ENCODE peak calls at places on chromosomes 2 and 18, in five cellular contexts. H, C, B, D and M are unnamed samples.

GRCh38 chr2:40273623-40274236 is 178.2 kb downstream of the SLC8A1 start:
- DNase-seq in H (peak), C (no peak), B (no peak), D (peak), M (no peak)

GRCh38 chr2:157206921-157207320 is 50.6 kb upstream of the GALNT5 start:
- DNase-seq in H (no peak), C (no peak), B (no peak), D (no peak), M (no peak)

GRCh38 chr2:188599140-188599539 is 307.5 kb downstream of the GULP1 start:
- DNase-seq in H (no peak), C (no peak), B (no peak), D (peak), M (no peak)

GRCh38 chr2:12637754-12638153 is 79.0 kb upstream of the TRIB2 start:
- DNase-seq in H (peak), C (peak), B (no peak), D (peak), M (no peak)

GRCh38 chr18:77676901-77677300 is 427.3 kb downstream of the GALR1 start:
- DNase-seq in H (no peak), C (no peak), B (no peak), D (no peak), M (no peak)

GRCh38 chr2:224017976-224018375 is 21.1 kb downstream of the SERPINE2 start:
- DNase-seq in H (no peak), C (no peak), B (no peak), D (no peak), M (no peak)

GRCh38 chr2:174235680-174236079 is 12.7 kb downstream of the OLA1 start:
- DNase-seq in H (peak), C (no peak), B (no peak), D (peak), M (no peak)

GRCh38 chr2:1970341-1970740 is 226.0 kb upstream of the PXDN start:
- DNase-seq in H (no peak), C (no peak), B (no peak), D (no peak), M (no peak)

GRCh38 chr18:62596145-62597005 is 73.5 kb downstream of the ZCCHC2 start:
- DNase-seq in H (no peak), C (no peak), B (no peak), D (no peak), M (peak)

GRCh38 chr2:97741251-97741650 is 27.9 kb downstream of the ZAP70 start:
- DNase-seq in H (no peak), C (no peak), B (no peak), D (no peak), M (no peak)

GRCh38 chr2:233434666-233435375 is 80.5 kb downstream of the DGKD start:
- DNase-seq in H (no peak), C (no peak), B (no peak), D (no peak), M (no peak)

GRCh38 chr18:5449858-5450509 is 93.8 kb downstream of the EPB41L3 start:
- DNase-seq in H (no peak), C (no peak), B (no peak), D (no peak), M (no peak)

GRCh38 chr2:179444056-179444455 is 179.4 kb upstream of the SESTD1 start:
- DNase-seq in H (peak), C (no peak), B (no peak), D (peak), M (no peak)

GRCh38 chr18:41459657-41460056 is 495.4 kb upstream of the PIK3C3 start:
- DNase-seq in H (no peak), C (peak), B (no peak), D (no peak), M (no peak)

GRCh38 chr2:166193446-166193845 is 65.6 kb upstream of the SCN1A start:
- DNase-seq in H (no peak), C (no peak), B (no peak), D (no peak), M (peak)

GRCh38 chr2:9814129-9814868 is 29.0 kb upstream of the TAF1B start:
- DNase-seq in H (no peak), C (no peak), B (no peak), D (no peak), M (no peak)

GRCh38 chr2:217398860-217399259 is 539.0 kb upstream of the TNP1 start:
- DNase-seq in H (no peak), C (no peak), B (no peak), D (no peak), M (no peak)

GRCh38 chr2:230319211-230319862 is 7.7 kb upstream of the SP140L start:
- DNase-seq in H (no peak), C (no peak), B (no peak), D (no peak), M (no peak)

GRCh38 chr18:80103231-80103630 is 5.8 kb upstream of the ADNP2 start:
- DNase-seq in H (peak), C (peak), B (no peak), D (peak), M (no peak)

GRCh38 chr2:42923632-42924425 is 131.4 kb upstream of the HAAO start:
- DNase-seq in H (no peak), C (peak), B (no peak), D (peak), M (peak)

GRCh38 chr2:220165401-220165800 is 538.0 kb downstream of the SLC4A3 start:
- DNase-seq in H (no peak), C (peak), B (no peak), D (no peak), M (no peak)

GRCh38 chr18:29191263-29191662 is 1014.3 kb upstream of the CDH2 start:
- DNase-seq in H (peak), C (peak), B (no peak), D (peak), M (peak)

GRCh38 chr2:17646096-17646554 is 105.6 kb downstream of the VSNL1 start:
- DNase-seq in H (peak), C (peak), B (peak), D (peak), M (peak)

GRCh38 chr18:64115906-64116305 is 33.0 kb downstream of the LINC00305 start:
- DNase-seq in H (no peak), C (no peak), B (no peak), D (no peak), M (peak)

GRCh38 chr2:23432531-23432930 is 47.6 kb downstream of the KLHL29 start:
- DNase-seq in H (no peak), C (no peak), B (peak), D (no peak), M (no peak)

GRCh38 chr2:11589316-11589940 is 55.6 kb downstream of the GREB1 start:
- DNase-seq in H (no peak), C (no peak), B (no peak), D (no peak), M (no peak)

GRCh38 chr2:98802344-98802743 is 71.4 kb upstream of the MGAT4A start:
- DNase-seq in H (no peak), C (no peak), B (no peak), D (no peak), M (no peak)

GRCh38 chr2:164143183-164143930 is 407.5 kb upstream of the FIGN start:
- DNase-seq in H (no peak), C (no peak), B (no peak), D (no peak), M (no peak)

GRCh38 chr2:20524412-20525040 is 77.7 kb downstream of the RHOB start:
- DNase-seq in H (no peak), C (no peak), B (no peak), D (no peak), M (peak)

GRCh38 chr2:219285894-219286425 is 6.8 kb downstream of the DNAJB2 start:
- DNase-seq in H (peak), C (no peak), B (peak), D (peak), M (peak)

GRCh38 chr2:10302479-10303173 is at the start of gene HPCAL1:
- DNase-seq in H (peak), C (peak), B (peak), D (peak), M (peak)

GRCh38 chr18:77025123-77025522 is 107.5 kb downstream of the MBP start:
- DNase-seq in H (no peak), C (no peak), B (no peak), D (no peak), M (no peak)

GRCh38 chr2:177592397-177592796 is 199.8 kb downstream of the AGPS start:
- DNase-seq in H (no peak), C (no peak), B (no peak), D (no peak), M (no peak)

GRCh38 chr2:18208956-18209355 is 330.5 kb downstream of the KCNS3 start:
- DNase-seq in H (no peak), C (no peak), B (no peak), D (no peak), M (no peak)

GRCh38 chr2:10221443-10221842 is 81.3 kb upstream of the HPCAL1 start:
- DNase-seq in H (no peak), C (no peak), B (no peak), D (no peak), M (no peak)

GRCh38 chr2:237458519-237458918 is 28.5 kb upstream of the MLPH start:
- DNase-seq in H (no peak), C (no peak), B (no peak), D (no peak), M (no peak)

GRCh38 chr2:35580951-35581350 is 774.6 kb upstream of the CRIM1 start:
- DNase-seq in H (no peak), C (no peak), B (no peak), D (no peak), M (peak)

GRCh38 chr2:67210430-67210829 is 186.7 kb upstream of the ETAA1 start:
- DNase-seq in H (no peak), C (no peak), B (no peak), D (no peak), M (peak)

GRCh38 chr2:27264253-27264752 is 1.5 kb upstream of the SLC30A3 start:
- DNase-seq in H (no peak), C (no peak), B (no peak), D (no peak), M (peak)

GRCh38 chr2:27265536-27265870 is 2.7 kb upstream of the SLC30A3 start:
- DNase-seq in H (no peak), C (no peak), B (no peak), D (no peak), M (no peak)

GRCh38 chr2:27263287-27264252 is 723 bp upstream of the SLC30A3 start:
- DNase-seq in H (no peak), C (no peak), B (no peak), D (no peak), M (no peak)

GRCh38 chr2:27262379-27263286 is at the start of gene SLC30A3:
- DNase-seq in H (peak), C (peak), B (peak), D (no peak), M (peak)

GRCh38 chr2:27264753-27265535 is 2.1 kb upstream of the SLC30A3 start:
- DNase-seq in H (peak), C (no peak), B (no peak), D (peak), M (peak)
- TF ChIP-seq CTCF in H (peak), C (peak), B (no peak), D (peak), M (peak)

GRCh38 chr2:63843791-63844190 is 2.1 kb downstream of the UGP2 start:
- DNase-seq in H (no peak), C (no peak), B (no peak), D (no peak), M (no peak)
- H3K4me3 ChIP-seq in H (peak), C (peak), B (no peak), D (no peak), M (no peak)

GRCh38 chr2:56132138-56132537 is 51.7 kb upstream of the CCDC85A start:
- DNase-seq in H (peak), C (peak), B (no peak), D (peak), M (peak)
- TF ChIP-seq CTCF in H (peak), C (peak), B (peak), D (peak), M (peak)

GRCh38 chr2:159515482-159515881 is 100.9 kb downstream of the BAZ2B start:
- DNase-seq in H (no peak), C (no peak), B (no peak), D (no peak), M (no peak)
- H3K4me3 ChIP-seq in H (no peak), C (peak), B (peak), D (no peak), M (peak)

GRCh38 chr18:69636529-69637301 is 236.0 kb downstream of the DOK6 start:
- DNase-seq in H (no peak), C (no peak), B (no peak), D (no peak), M (peak)
- TF ChIP-seq CTCF in H (no peak), C (no peak), B (no peak), D (peak), M (peak)

GRCh38 chr2:95273911-95274290 is 348 bp upstream of the PROM2 start:
- DNase-seq in H (no peak), C (no peak), B (no peak), D (no peak), M (no peak)
- H3K4me3 ChIP-seq in H (no peak), C (no peak), B (no peak), D (no peak), M (no peak)